ENCODE peak calls at places on chromosomes 1 and 21, in six cellular contexts. D is A673, E is heart left ventricle, U is endothelial cell of umbilical vein, P is MM.1S, R is pancreas. I is an unnamed sample.
A peak's percentile ranks its signal among the peaks of the same experiment; 100 is the strongest.

GRCh38 chr1:234631721-234632125 is 21.7 kb upstream of the IRF2BP2 start:
- DNase-seq in D (peak; percentile 5), E (no peak), U (peak; percentile 98), P (no peak), R (no peak), I (no peak)

GRCh38 chr21:32558131-32558530 is 27.2 kb downstream of the TCP10L start:
- DNase-seq in D (no peak), E (no peak), U (no peak), P (no peak), R (no peak), I (no peak)

GRCh38 chr1:100232156-100232555 is 17.5 kb downstream of the DBT start:
- DNase-seq in D (no peak), E (no peak), U (no peak), P (no peak), R (no peak), I (no peak)

GRCh38 chr1:228487336-228488106 is at the start of gene RNF187:
- DNase-seq in D (peak; percentile 55), E (peak; percentile 97), U (no peak), P (peak; percentile 91), R (peak; percentile 98), I (peak; percentile 94)

GRCh38 chr21:42997053-42997452 is 22.7 kb downstream of the PKNOX1 start:
- DNase-seq in D (peak; percentile 43), E (no peak), U (no peak), P (no peak), R (no peak), I (peak; percentile 60)

GRCh38 chr21:46660505-46660904 is 25.0 kb downstream of the PRMT2 start:
- DNase-seq in D (no peak), E (no peak), U (no peak), P (no peak), R (no peak), I (no peak)

GRCh38 chr1:206472454-206472853 is 2.2 kb downstream of the IKBKE start:
- DNase-seq in D (peak; percentile 52), E (no peak), U (no peak), P (no peak), R (no peak), I (no peak)

GRCh38 chr1:30700528-30701265 is 22.7 kb downstream of the MATN1 start:
- DNase-seq in D (peak; percentile 60), E (peak; percentile 51), U (no peak), P (no peak), R (no peak), I (peak; percentile 18)

GRCh38 chr21:36587388-36587787 is 107.5 kb upstream of the CLDN14 start:
- DNase-seq in D (no peak), E (no peak), U (no peak), P (no peak), R (no peak), I (no peak)

GRCh38 chr1:64243757-64244080 is 40.3 kb downstream of the UBE2U start:
- DNase-seq in D (no peak), E (no peak), U (no peak), P (no peak), R (no peak), I (no peak)

GRCh38 chr1:107927815-107928214 is 37.2 kb downstream of the VAV3 start:
- DNase-seq in D (no peak), E (no peak), U (no peak), P (no peak), R (no peak), I (no peak)

GRCh38 chr21:42503711-42504110 is 7.7 kb upstream of the RSPH1 start:
- DNase-seq in D (no peak), E (no peak), U (no peak), P (no peak), R (no peak), I (no peak)

GRCh38 chr1:219825355-219825754 is 103.0 kb downstream of the SLC30A10 start:
- DNase-seq in D (no peak), E (no peak), U (no peak), P (no peak), R (no peak), I (no peak)

GRCh38 chr1:207868252-207868768 is 42.6 kb downstream of the CD34 start:
- DNase-seq in D (no peak), E (peak; percentile 63), U (peak; percentile 45), P (peak; percentile 47), R (peak; percentile 65), I (peak; percentile 29)

GRCh38 chr21:34730194-34730593 is 61.4 kb downstream of the CLIC6 start:
- DNase-seq in D (no peak), E (no peak), U (no peak), P (no peak), R (no peak), I (no peak)

GRCh38 chr1:54404939-54405880 is 984 bp downstream of the SSBP3 start:
- DNase-seq in D (no peak), E (peak; percentile 69), U (peak; percentile 30), P (no peak), R (peak; percentile 76), I (peak; percentile 33)

GRCh38 chr1:58933599-58933926 is 149.7 kb upstream of the JUN start:
- DNase-seq in D (peak; percentile 8), E (no peak), U (no peak), P (no peak), R (no peak), I (no peak)

GRCh38 chr1:117327008-117327407 is 40.2 kb upstream of the MAN1A2 start:
- DNase-seq in D (no peak), E (no peak), U (no peak), P (no peak), R (no peak), I (no peak)

GRCh38 chr1:67685558-67686271 is 714 bp downstream of the GADD45A start:
- DNase-seq in D (peak; percentile 44), E (peak; percentile 80), U (peak; percentile 52), P (peak; percentile 73), R (peak; percentile 76), I (peak; percentile 50)

GRCh38 chr1:165833358-165833757 is 5.9 kb downstream of the UCK2 start:
- DNase-seq in D (no peak), E (no peak), U (no peak), P (no peak), R (no peak), I (no peak)

GRCh38 chr1:30929135-30929889 is 20.8 kb upstream of the SDC3 start:
- DNase-seq in D (peak; percentile 61), E (no peak), U (peak; percentile 55), P (peak; percentile 31), R (no peak), I (no peak)

GRCh38 chr1:201714542-201715276 is 114.2 kb upstream of the IPO9 start:
- DNase-seq in D (peak; percentile 90), E (peak; percentile 80), U (peak; percentile 91), P (no peak), R (peak; percentile 58), I (peak; percentile 68)

GRCh38 chr1:14138135-14138506 is 438.1 kb downstream of the PRDM2 start:
- DNase-seq in D (no peak), E (no peak), U (no peak), P (peak; percentile 34), R (no peak), I (no peak)

GRCh38 chr1:35718492-35719336 is at the start of gene C1orf216:
- DNase-seq in D (peak; percentile 81), E (peak; percentile 84), U (peak; percentile 77), P (peak; percentile 61), R (peak; percentile 81), I (peak; percentile 73)

GRCh38 chr21:39033878-39034589 is 149.2 kb downstream of the PSMG1 start:
- DNase-seq in D (no peak), E (no peak), U (peak; percentile 39), P (no peak), R (no peak), I (no peak)

GRCh38 chr1:228007054-228007800 is 429 bp downstream of the WNT3A start:
- DNase-seq in D (peak; percentile 31), E (no peak), U (no peak), P (no peak), R (no peak), I (no peak)

GRCh38 chr1:208137144-208137682 is 107.0 kb downstream of the PLXNA2 start:
- DNase-seq in D (peak; percentile 18), E (no peak), U (no peak), P (no peak), R (no peak), I (no peak)

GRCh38 chr1:94036721-94037120 is 84.2 kb downstream of the ABCA4 start:
- DNase-seq in D (no peak), E (no peak), U (no peak), P (no peak), R (no peak), I (no peak)

DNA sequence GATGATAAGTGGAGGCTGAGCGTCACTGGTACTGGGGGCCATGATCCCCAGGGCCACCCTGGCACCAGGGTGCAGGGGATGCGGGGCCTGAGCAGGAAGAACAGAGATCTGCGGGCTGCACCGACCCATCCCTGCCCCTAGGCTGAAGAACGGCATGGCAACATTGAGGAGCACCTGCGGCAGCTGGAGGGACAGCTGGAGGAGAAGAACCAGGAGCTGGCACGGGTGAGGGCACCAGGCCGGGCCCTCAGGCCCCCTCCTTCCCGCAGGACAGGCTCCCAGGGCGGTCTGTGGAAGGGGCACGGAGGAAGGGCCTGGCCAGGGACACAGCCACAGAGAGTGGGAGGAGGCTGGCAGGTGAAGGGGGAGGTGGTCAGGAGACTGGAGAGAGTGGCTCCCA is 21.8 kb downstream of the PPFIA4 start:
- DNase-seq in D (no peak), E (no peak), U (no peak), P (no peak), R (no peak), I (no peak)
- H3K27me3 ChIP-seq in D (no peaks in the 10 kb centered on the region), E (no peaks in the 10 kb centered on the region), U (no peaks in the 10 kb centered on the region), P (no peaks in the 10 kb centered on the region), R (no peaks in the 10 kb centered on the region), I (no peaks in the 10 kb centered on the region)

GRCh38 chr1:1144843-1145546 is 28.7 kb upstream of the TTLL10 start:
- DNase-seq in D (no peak), E (no peak), U (no peak), P (no peak), R (no peak), I (no peak)
- H3K4me3 ChIP-seq in D (no peak overlapping the region), E (no peak overlapping the region), U (no peak overlapping the region), P (no peak overlapping the region), R (no peak overlapping the region), I (no peak overlapping the region)

GRCh38 chr1:1436634-1437032 is 1.1 kb downstream of the VWA1 start:
- DNase-seq in D (no peak), E (no peak), U (no peak), P (no peak), R (no peak), I (no peak)
- H3K27me3 ChIP-seq in D (no peaks in the 10 kb centered on the region), E (no peaks in the 10 kb centered on the region), U (no peaks in the 10 kb centered on the region), P (peaks cover 52% of the 10 kb centered on the region), R (no peaks in the 10 kb centered on the region), I (peaks cover 39% of the 10 kb centered on the region)

DNA sequence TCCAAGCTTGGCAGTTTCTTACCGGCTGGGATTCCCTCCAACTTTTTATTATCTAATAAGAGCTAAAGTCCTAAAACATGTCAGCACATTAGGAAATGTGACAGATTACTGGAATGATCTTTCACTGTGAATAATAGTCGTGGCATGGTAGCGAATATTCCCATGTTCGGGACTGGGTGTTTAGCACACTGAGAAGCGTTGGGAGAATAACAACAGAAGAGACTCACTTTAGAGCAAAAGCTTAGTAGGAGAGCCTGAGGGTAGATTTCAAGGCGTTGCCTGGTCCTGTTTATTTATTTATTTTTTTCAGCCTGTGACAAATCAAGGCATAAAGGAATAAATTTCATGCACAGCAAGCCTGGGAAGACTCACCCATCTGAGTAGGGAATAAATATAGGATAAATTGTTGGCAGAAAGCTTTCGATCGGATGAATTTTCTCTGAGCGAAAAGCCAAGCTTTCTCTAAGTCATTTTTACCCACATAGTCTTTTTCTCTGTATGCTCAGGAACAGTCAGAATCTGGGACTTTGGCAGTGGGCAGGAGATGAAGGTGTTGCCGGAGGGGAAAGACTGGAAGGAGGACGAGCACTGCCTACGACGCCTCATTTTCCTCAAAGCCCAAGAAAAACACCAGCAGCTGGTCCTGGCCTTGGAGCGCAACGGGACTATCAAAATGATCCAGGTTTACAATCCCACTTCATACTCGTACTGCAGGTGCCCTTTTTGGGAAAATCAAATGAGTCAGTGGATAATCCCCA is 97.1 kb downstream of the WDR64 start:
- DNase-seq in D (no peak), E (no peak), U (no peak), P (no peak), R (no peak), I (no peak)
- H3K4me3 ChIP-seq in D (no peak overlapping the region), E (no peak overlapping the region), U (no peak overlapping the region), P (no peak overlapping the region), R (no peak overlapping the region), I (no peak overlapping the region)

I was measured in left ventricle myocardium inferior.